ENCODE peak calls at places on chromosomes 4 and X, in five cellular contexts. S, X, K, U and L are unnamed samples.

GRCh38 chr4:168153596-168154440 is 61.5 kb downstream of the ANXA10 start:
- DNase-seq in S (peak), K (peak), U (peak), X (peak), L (peak)

GRCh38 chr4:164613761-164614277 is 140.1 kb upstream of the SMIM31 start:
- DNase-seq in S (no peak), K (no peak), U (no peak), X (no peak), L (no peak)

GRCh38 chr4:183118585-183118984 is 19.5 kb downstream of the WWC2 start:
- DNase-seq in U (no peak), K (no peak), S (peak), X (no peak), L (no peak)

GRCh38 chr4:15695240-15695699 is 7.6 kb upstream of the BST1 start:
- DNase-seq in S (peak), U (no peak), X (no peak), K (no peak), L (no peak)

GRCh38 chr4:135418353-135418752 is 1216.8 kb upstream of the PABPC4L start:
- DNase-seq in U (no peak), S (peak), K (no peak), X (no peak), L (no peak)

GRCh38 chr4:651884-652642 is 22.0 kb downstream of the ATP5ME start:
- DNase-seq in U (no peak), K (no peak), X (no peak), S (no peak), L (no peak)

GRCh38 chr4:5220028-5220427 is 168.7 kb downstream of the STK32B start:
- DNase-seq in X (no peak), U (no peak), K (no peak), S (peak), L (no peak)

GRCh38 chr4:39719804-39720580 is 22.1 kb downstream of the UBE2K start:
- DNase-seq in S (peak), U (no peak), X (no peak), K (no peak), L (no peak)

GRCh38 chrX:68252664-68253063 is 180.6 kb downstream of the OPHN1 start:
- DNase-seq in K (no peak), U (no peak), X (no peak), S (no peak), L (no peak)

GRCh38 chrX:81202413-81202794 is 502 bp downstream of the SH3BGRL start:
- DNase-seq in K (no peak), S (peak), U (no peak), X (no peak), L (no peak)

GRCh38 chrX:136200466-136200865 is 50.7 kb downstream of the MAP7D3 start:
- DNase-seq in K (peak), U (no peak), S (peak), X (no peak), L (no peak)

GRCh38 chr4:151806511-151806927 is 45.7 kb upstream of the GATB start:
- DNase-seq in K (no peak), U (no peak), X (no peak), S (peak), L (no peak)

GRCh38 chr4:3228881-3229280 is 20.1 kb upstream of the MSANTD1 start:
- DNase-seq in X (no peak), K (no peak), S (no peak), U (no peak), L (peak)

GRCh38 chrX:130028196-130028595 is 45.8 kb downstream of the BCORL1 start:
- DNase-seq in U (peak), X (no peak), S (peak), K (peak), L (peak)

GRCh38 chr4:1043658-1044468 is 32.4 kb downstream of the FGFRL1 start:
- DNase-seq in K (peak), U (peak), S (peak), X (peak), L (peak)

GRCh38 chr4:134544303-134544761 is 342.7 kb upstream of the PABPC4L start:
- DNase-seq in S (no peak), K (no peak), U (peak), X (no peak), L (no peak)

GRCh38 chr4:7769936-7770674 is 169.6 kb downstream of the AFAP1 start:
- DNase-seq in S (peak), X (no peak), K (no peak), U (no peak), L (no peak)

GRCh38 chr4:109953556-109953955 is 40.9 kb downstream of the EGF start:
- DNase-seq in U (no peak), S (no peak), K (no peak), X (no peak), L (no peak)

GRCh38 chr4:40564004-40564403 is 65.7 kb downstream of the RBM47 start:
- DNase-seq in X (no peak), S (no peak), K (no peak), U (no peak), L (no peak)

GRCh38 chr4:103197765-103198110 is 405 bp downstream of the CENPE start:
- DNase-seq in K (no peak), U (no peak), X (no peak), S (no peak), L (no peak)

GRCh38 chrX:79065696-79066095 is 78.8 kb upstream of the GPR174 start:
- DNase-seq in X (no peak), U (peak), S (no peak), K (no peak), L (no peak)

GRCh38 chr4:169791064-169791463 is 33.3 kb upstream of the HPF1 start:
- DNase-seq in X (no peak), K (no peak), U (no peak), S (no peak), L (no peak)

GRCh38 chr4:171947389-171947788 is 134.2 kb downstream of the GALNTL6 start:
- DNase-seq in K (no peak), S (no peak), U (no peak), X (no peak), L (no peak)

GRCh38 chr4:184826315-184827266 is 823 bp upstream of the ACSL1 start:
- DNase-seq in K (peak), U (peak), S (peak), X (no peak), L (peak)

GRCh38 chr4:19429684-19430083 is 822.0 kb upstream of the SLIT2 start:
- DNase-seq in X (no peak), K (no peak), S (no peak), U (no peak), L (no peak)

GRCh38 chr4:101761405-101761804 is 29.1 kb upstream of the BANK1 start:
- DNase-seq in X (no peak), S (no peak), U (no peak), K (no peak), L (no peak)

GRCh38 chr4:3657917-3658913 is 108.0 kb upstream of the ADRA2C start:
- DNase-seq in X (no peak), K (no peak), S (peak), U (no peak), L (no peak)

GRCh38 chr4:183326853-183327252 is 4.6 kb upstream of the CLDN24 start:
- DNase-seq in U (no peak), X (no peak), S (peak), K (no peak), L (no peak)

GRCh38 chr4:26141101-26141830 is 179.5 kb upstream of the RBPJ start:
- DNase-seq in K (no peak), S (no peak), X (no peak), U (no peak), L (no peak)

GRCh38 chr4:89196056-89196674 is 84.8 kb downstream of the TIGD2 start:
- DNase-seq in U (no peak), S (no peak), X (no peak), K (no peak), L (no peak)

GRCh38 chr4:142959156-142959555 is 113.1 kb upstream of the INPP4B start:
- DNase-seq in K (no peak), X (no peak), S (no peak), U (no peak), L (no peak)

GRCh38 chrX:129679856-129680255 is 25.1 kb upstream of the APLN start:
- DNase-seq in K (no peak), U (no peak), X (no peak), S (peak), L (no peak)

GRCh38 chrX:74015379-74016019 is 288.5 kb upstream of the ZCCHC13 start:
- DNase-seq in U (peak), K (peak), S (peak), X (peak), L (peak)

GRCh38 chr4:159101983-159102622 is 776 bp upstream of the RAPGEF2 start:
- DNase-seq in X (no peak), S (no peak), U (no peak), K (no peak), L (no peak)

GRCh38 chrX:148466292-148466691 is 34.1 kb upstream of the AFF2 start:
- DNase-seq in X (no peak), K (no peak), S (no peak), U (no peak), L (no peak)

GRCh38 chrX:150282953-150283352 is 80.2 kb upstream of the MAMLD1 start:
- DNase-seq in K (no peak), X (no peak), S (no peak), U (no peak), L (no peak)